ENCODE peak calls at places on chromosomes 4 and X, in four cellular contexts. V, R, U and S are unnamed samples.
A peak's percentile ranks its signal among the peaks of the same experiment; 100 is the strongest.

GRCh38 chr4:139300431-139301142 is 718 bp upstream of the NAA15 start:
- DNase-seq in V (peak; percentile 38), R (no peak), U (no peak), S (peak; percentile 28)

GRCh38 chr4:181770971-181771370 is 472.2 kb upstream of the TENM3 start:
- DNase-seq in V (no peak), R (no peak), U (no peak), S (no peak)

GRCh38 chr4:80925293-80925692 is 105.2 kb upstream of the BMP3 start:
- DNase-seq in V (no peak), R (no peak), U (no peak), S (no peak)

GRCh38 chr4:20028694-20029093 is 223.0 kb upstream of the SLIT2 start:
- DNase-seq in V (no peak), R (no peak), U (no peak), S (no peak)

GRCh38 chrX:17860179-17860780 is 818 bp downstream of the RAI2 start:
- DNase-seq in V (peak; percentile 37), R (no peak), U (no peak), S (no peak)

GRCh38 chr4:8779371-8779988 is 92.2 kb downstream of the HMX1 start:
- DNase-seq in V (no peak), R (no peak), U (no peak), S (no peak)

GRCh38 chr4:172305698-172306097 is 492.5 kb downstream of the GALNTL6 start:
- DNase-seq in V (no peak), R (no peak), U (no peak), S (no peak)

GRCh38 chrX:154762529-154763296 is at the start of gene DKC1:
- DNase-seq in V (peak; percentile 92), R (peak; percentile 93), U (peak; percentile 91), S (peak; percentile 86)

GRCh38 chr4:5266991-5267390 is 215.7 kb downstream of the STK32B start:
- DNase-seq in V (no peak), R (no peak), U (no peak), S (no peak)

GRCh38 chr4:95013236-95013635 is 255.5 kb downstream of the BMPR1B start:
- DNase-seq in V (no peak), R (no peak), U (no peak), S (no peak)

GRCh38 chr4:6926681-6927478 is 17.3 kb downstream of the TBC1D14 start:
- DNase-seq in V (no peak), R (no peak), U (no peak), S (no peak)

GRCh38 chr4:74110670-74111069 is 11.7 kb upstream of the CXCL2 start:
- DNase-seq in V (no peak), R (no peak), U (no peak), S (no peak)

GRCh38 chr4:74111576-74111975 is 12.6 kb upstream of the CXCL2 start:
- DNase-seq in V (no peak), R (no peak), U (no peak), S (no peak)

GRCh38 chr4:74109894-74110605 is 11.1 kb upstream of the CXCL2 start:
- DNase-seq in V (no peak), R (no peak), U (no peak), S (no peak)

GRCh38 chr4:74108457-74109115 is 9.6 kb upstream of the CXCL2 start:
- DNase-seq in V (no peak), R (no peak), U (no peak), S (no peak)

DNA sequence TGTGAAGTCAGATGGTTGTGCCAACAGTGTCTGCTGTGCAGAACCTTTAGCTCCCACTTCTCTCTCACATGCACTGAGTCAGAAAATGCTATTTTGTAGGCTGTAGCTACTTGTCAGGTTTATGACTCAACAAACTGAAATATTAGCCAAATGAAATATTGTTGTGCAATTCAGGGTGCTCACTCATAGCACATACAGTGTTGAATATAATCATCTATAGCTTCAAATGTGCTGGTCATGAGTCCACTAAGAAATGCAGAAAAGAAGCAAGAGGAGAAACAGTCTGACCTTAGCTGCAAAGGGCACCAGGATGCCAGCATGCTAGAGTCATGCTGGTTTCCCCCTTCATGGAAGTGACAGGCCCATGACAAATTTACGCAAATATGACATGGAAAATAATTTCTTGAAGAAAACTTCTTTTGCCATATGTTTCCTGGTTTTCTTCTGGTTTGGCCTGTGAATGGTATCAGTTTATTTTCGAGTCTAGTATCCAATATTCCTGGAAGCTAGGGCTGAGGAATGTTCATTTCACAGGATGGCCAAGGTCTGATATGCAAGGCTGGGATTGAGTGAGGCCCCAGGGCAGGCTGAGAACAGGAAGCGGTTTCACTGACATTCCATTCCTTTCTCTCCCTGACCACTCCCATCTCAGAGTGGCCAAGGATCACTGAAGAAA is 10.3 kb upstream of the CXCL2 start:
- DNase-seq in V (peak; percentile 83), R (peak; percentile 75), U (peak; percentile 21), S (peak; percentile 35)
- TF ChIP-seq POLR2AphosphoS5 in V (no peak), R (peak; percentile 14), U (no peak), S (no peak)

GRCh38 chrX:38282044-38282443 is 45.3 kb downstream of the RPGR start:
- DNase-seq in V (peak; percentile 30), R (no peak), U (no peak), S (no peak)

GRCh38 chrX:38277136-38277535 is 50.2 kb downstream of the RPGR start:
- DNase-seq in V (no peak), R (no peak), U (no peak), S (no peak)

GRCh38 chrX:38278682-38279081 is 48.6 kb downstream of the RPGR start:
- DNase-seq in V (no peak), R (peak; percentile 19), U (no peak), S (no peak)

GRCh38 chrX:38277802-38278201 is 49.5 kb downstream of the RPGR start:
- DNase-seq in V (no peak), R (no peak), U (no peak), S (no peak)

GRCh38 chrX:38279188-38279587 is 48.1 kb downstream of the RPGR start:
- DNase-seq in V (peak; percentile 7), R (no peak), U (no peak), S (no peak)
- H3K27ac ChIP-seq in V (no peak overlapping the region), R (no peak overlapping the region), U (no peak overlapping the region), S (no peak overlapping the region)

DNA sequence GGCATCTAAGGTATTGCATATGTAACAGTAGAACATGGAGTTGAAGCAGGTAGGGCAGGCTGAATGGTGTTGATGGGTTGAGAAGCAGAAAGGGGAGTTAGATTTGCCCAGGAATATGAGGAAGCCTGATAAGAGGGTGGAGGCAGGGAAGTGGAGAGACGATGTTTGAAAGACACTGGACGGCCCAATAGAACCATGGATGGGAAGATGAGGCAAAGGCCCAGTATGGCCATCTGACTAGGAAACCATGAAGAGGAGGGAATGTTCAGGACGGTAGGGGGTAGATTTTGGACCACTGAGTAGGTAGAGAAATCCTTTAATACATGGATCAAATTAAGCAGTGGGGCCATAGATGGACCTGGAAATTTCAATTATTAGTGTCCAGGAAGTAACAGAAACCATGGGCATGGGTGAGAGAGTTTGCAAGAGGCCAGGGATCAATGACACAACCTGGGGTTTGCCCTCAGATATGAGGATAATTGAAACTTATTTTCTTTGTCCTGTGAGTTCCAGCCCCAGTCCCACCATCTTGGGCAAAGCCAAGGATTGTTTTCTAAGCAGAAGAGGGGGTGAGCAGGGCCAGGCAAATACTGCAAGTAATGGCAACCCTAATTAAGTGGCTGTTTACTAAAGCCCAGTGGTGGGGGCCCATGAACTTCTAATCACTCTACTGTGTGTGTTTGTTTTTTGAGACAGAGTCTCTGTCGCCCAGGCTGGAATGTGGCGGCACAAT is 2.5 kb upstream of the USP11 start:
- DNase-seq in V (no peak), R (no peak), U (no peak), S (no peak)
- TF ChIP-seq POLR2AphosphoS5 in V (no peak), R (no peak), U (no peak), S (peak; percentile 25)

GRCh38 chrX:123339201-123339905 is 155.3 kb downstream of the GRIA3 start:
- DNase-seq in V (no peak), R (no peak), U (no peak), S (no peak)
- H3K27ac ChIP-seq in V (no peak overlapping the region), R (peak overlapping the region; percentile 19), U (no peak overlapping the region), S (no peak overlapping the region)